ENCODE peak calls at places on chromosomes 3 and 15, in five cellular contexts. One of them, this sample, is unnamed.
A peak's percentile ranks its signal among the peaks of the same experiment; 100 is the strongest.

GRCh38 chr3:142844339-142844977 is 44.4 kb downstream of the PCOLCE2 start:
- DNase-seq in activated T-helper 1 cell treated with anti-CD3 and anti-CD28 coated beads, Interleukin-12 subunit alpha, Interleukin-12 subunit beta, Interleukin-2, Interleukin-4 antibody, amounts not matched to agents 30 ng/mL and 10 ng/mL and 1 ng/mL, durations not matched to agents 14 hours and 24 hours and 36 hours: no peak
- DNase-seq in NCI-H82: peak; percentile 49
- DNase-seq in NCI-H446: peak; percentile 9
- DNase-seq in fibroblast of the conjunctiva: peak; percentile 29
- DNase-seq in this sample: no peak

GRCh38 chr15:95132774-95133173 is 901.4 kb downstream of the MCTP2 start:
- DNase-seq in NCI-H446: no peak
- DNase-seq in activated T-helper 1 cell treated with anti-CD3 and anti-CD28 coated beads, Interleukin-12 subunit alpha, Interleukin-12 subunit beta, Interleukin-2, Interleukin-4 antibody, amounts not matched to agents 30 ng/mL and 10 ng/mL and 1 ng/mL, durations not matched to agents 14 hours and 24 hours and 36 hours: no peak
- DNase-seq in fibroblast of the conjunctiva: no peak
- DNase-seq in NCI-H82: no peak
- DNase-seq in this sample: no peak

GRCh38 chr15:90286678-90287077 is 21.2 kb downstream of the NGRN start:
- DNase-seq in NCI-H446: no peak
- DNase-seq in fibroblast of the conjunctiva: peak; percentile 32
- DNase-seq in activated T-helper 1 cell treated with anti-CD3 and anti-CD28 coated beads, Interleukin-12 subunit alpha, Interleukin-12 subunit beta, Interleukin-2, Interleukin-4 antibody, amounts not matched to agents 30 ng/mL and 10 ng/mL and 1 ng/mL, durations not matched to agents 14 hours and 24 hours and 36 hours: peak; percentile 9
- DNase-seq in NCI-H82: peak; percentile 60
- DNase-seq in this sample: no peak

GRCh38 chr15:82890338-82891024 is 62.0 kb downstream of the HOMER2 start:
- DNase-seq in NCI-H82: no peak
- DNase-seq in NCI-H446: no peak
- DNase-seq in activated T-helper 1 cell treated with anti-CD3 and anti-CD28 coated beads, Interleukin-12 subunit alpha, Interleukin-12 subunit beta, Interleukin-2, Interleukin-4 antibody, amounts not matched to agents 30 ng/mL and 10 ng/mL and 1 ng/mL, durations not matched to agents 14 hours and 24 hours and 36 hours: no peak
- DNase-seq in fibroblast of the conjunctiva: no peak
- DNase-seq in this sample: no peak

GRCh38 chr3:63652066-63652725 is at the start of gene SNTN:
- DNase-seq in NCI-H82: no peak
- DNase-seq in fibroblast of the conjunctiva: no peak
- DNase-seq in activated T-helper 1 cell treated with anti-CD3 and anti-CD28 coated beads, Interleukin-12 subunit alpha, Interleukin-12 subunit beta, Interleukin-2, Interleukin-4 antibody, amounts not matched to agents 30 ng/mL and 10 ng/mL and 1 ng/mL, durations not matched to agents 14 hours and 24 hours and 36 hours: no peak
- DNase-seq in NCI-H446: no peak
- DNase-seq in this sample: no peak

GRCh38 chr15:79811406-79812405 is 85.1 kb downstream of the MTHFS start:
- DNase-seq in NCI-H82: no peak
- DNase-seq in NCI-H446: peak; percentile 82
- DNase-seq in activated T-helper 1 cell treated with anti-CD3 and anti-CD28 coated beads, Interleukin-12 subunit alpha, Interleukin-12 subunit beta, Interleukin-2, Interleukin-4 antibody, amounts not matched to agents 30 ng/mL and 10 ng/mL and 1 ng/mL, durations not matched to agents 14 hours and 24 hours and 36 hours: no peak
- DNase-seq in fibroblast of the conjunctiva: peak; percentile 70
- DNase-seq in this sample: peak; percentile 59

GRCh38 chr3:8596706-8597514 is 47.7 kb downstream of the SSUH2 start:
- DNase-seq in NCI-H82: no peak
- DNase-seq in fibroblast of the conjunctiva: no peak
- DNase-seq in NCI-H446: no peak
- DNase-seq in activated T-helper 1 cell treated with anti-CD3 and anti-CD28 coated beads, Interleukin-12 subunit alpha, Interleukin-12 subunit beta, Interleukin-2, Interleukin-4 antibody, amounts not matched to agents 30 ng/mL and 10 ng/mL and 1 ng/mL, durations not matched to agents 14 hours and 24 hours and 36 hours: no peak
- DNase-seq in this sample: no peak

GRCh38 chr3:14335774-14336413 is 66.5 kb upstream of the SLC6A6 start:
- DNase-seq in NCI-H446: no peak
- DNase-seq in NCI-H82: no peak
- DNase-seq in fibroblast of the conjunctiva: no peak
- DNase-seq in activated T-helper 1 cell treated with anti-CD3 and anti-CD28 coated beads, Interleukin-12 subunit alpha, Interleukin-12 subunit beta, Interleukin-2, Interleukin-4 antibody, amounts not matched to agents 30 ng/mL and 10 ng/mL and 1 ng/mL, durations not matched to agents 14 hours and 24 hours and 36 hours: no peak
- DNase-seq in this sample: no peak

GRCh38 chr15:41620536-41621199 is 39.5 kb upstream of the MGA start:
- DNase-seq in NCI-H82: no peak
- DNase-seq in fibroblast of the conjunctiva: no peak
- DNase-seq in activated T-helper 1 cell treated with anti-CD3 and anti-CD28 coated beads, Interleukin-12 subunit alpha, Interleukin-12 subunit beta, Interleukin-2, Interleukin-4 antibody, amounts not matched to agents 30 ng/mL and 10 ng/mL and 1 ng/mL, durations not matched to agents 14 hours and 24 hours and 36 hours: no peak
- DNase-seq in NCI-H446: no peak
- DNase-seq in this sample: no peak

GRCh38 chr15:66825139-66825538 is 123.1 kb downstream of the SMAD6 start:
- DNase-seq in fibroblast of the conjunctiva: no peak
- DNase-seq in NCI-H82: no peak
- DNase-seq in activated T-helper 1 cell treated with anti-CD3 and anti-CD28 coated beads, Interleukin-12 subunit alpha, Interleukin-12 subunit beta, Interleukin-2, Interleukin-4 antibody, amounts not matched to agents 30 ng/mL and 10 ng/mL and 1 ng/mL, durations not matched to agents 14 hours and 24 hours and 36 hours: no peak
- DNase-seq in NCI-H446: no peak
- DNase-seq in this sample: no peak

GRCh38 chr3:9066141-9066540 is 102.9 kb upstream of the RAD18 start:
- DNase-seq in fibroblast of the conjunctiva: no peak
- DNase-seq in NCI-H82: no peak
- DNase-seq in activated T-helper 1 cell treated with anti-CD3 and anti-CD28 coated beads, Interleukin-12 subunit alpha, Interleukin-12 subunit beta, Interleukin-2, Interleukin-4 antibody, amounts not matched to agents 30 ng/mL and 10 ng/mL and 1 ng/mL, durations not matched to agents 14 hours and 24 hours and 36 hours: no peak
- DNase-seq in NCI-H446: no peak
- DNase-seq in this sample: no peak

GRCh38 chr3:77381426-77381825 is 341.5 kb downstream of the ROBO2 start:
- DNase-seq in activated T-helper 1 cell treated with anti-CD3 and anti-CD28 coated beads, Interleukin-12 subunit alpha, Interleukin-12 subunit beta, Interleukin-2, Interleukin-4 antibody, amounts not matched to agents 30 ng/mL and 10 ng/mL and 1 ng/mL, durations not matched to agents 14 hours and 24 hours and 36 hours: no peak
- DNase-seq in fibroblast of the conjunctiva: no peak
- DNase-seq in NCI-H446: no peak
- DNase-seq in NCI-H82: no peak
- DNase-seq in this sample: no peak

GRCh38 chr15:46260937-46261336 is 626.1 kb downstream of the SQOR start:
- DNase-seq in NCI-H82: peak; percentile 59
- DNase-seq in activated T-helper 1 cell treated with anti-CD3 and anti-CD28 coated beads, Interleukin-12 subunit alpha, Interleukin-12 subunit beta, Interleukin-2, Interleukin-4 antibody, amounts not matched to agents 30 ng/mL and 10 ng/mL and 1 ng/mL, durations not matched to agents 14 hours and 24 hours and 36 hours: no peak
- DNase-seq in NCI-H446: no peak
- DNase-seq in fibroblast of the conjunctiva: no peak
- DNase-seq in this sample: no peak

GRCh38 chr15:101209285-101209821 is 42.5 kb downstream of the CHSY1 start:
- DNase-seq in NCI-H82: no peak
- DNase-seq in fibroblast of the conjunctiva: no peak
- DNase-seq in activated T-helper 1 cell treated with anti-CD3 and anti-CD28 coated beads, Interleukin-12 subunit alpha, Interleukin-12 subunit beta, Interleukin-2, Interleukin-4 antibody, amounts not matched to agents 30 ng/mL and 10 ng/mL and 1 ng/mL, durations not matched to agents 14 hours and 24 hours and 36 hours: no peak
- DNase-seq in NCI-H446: no peak
- DNase-seq in this sample: no peak

GRCh38 chr3:56887402-56888025 is 85.8 kb upstream of the ARHGEF3 start:
- DNase-seq in activated T-helper 1 cell treated with anti-CD3 and anti-CD28 coated beads, Interleukin-12 subunit alpha, Interleukin-12 subunit beta, Interleukin-2, Interleukin-4 antibody, amounts not matched to agents 30 ng/mL and 10 ng/mL and 1 ng/mL, durations not matched to agents 14 hours and 24 hours and 36 hours: no peak
- DNase-seq in NCI-H82: no peak
- DNase-seq in NCI-H446: no peak
- DNase-seq in fibroblast of the conjunctiva: no peak
- DNase-seq in this sample: no peak

GRCh38 chr3:45082139-45082538 is 56.0 kb downstream of the CLEC3B start:
- DNase-seq in NCI-H446: no peak
- DNase-seq in activated T-helper 1 cell treated with anti-CD3 and anti-CD28 coated beads, Interleukin-12 subunit alpha, Interleukin-12 subunit beta, Interleukin-2, Interleukin-4 antibody, amounts not matched to agents 30 ng/mL and 10 ng/mL and 1 ng/mL, durations not matched to agents 14 hours and 24 hours and 36 hours: no peak
- DNase-seq in fibroblast of the conjunctiva: peak; percentile 28
- DNase-seq in NCI-H82: no peak
- DNase-seq in this sample: no peak

GRCh38 chr3:162525052-162525451 is 1028.4 kb downstream of the OTOL1 start:
- DNase-seq in NCI-H446: no peak
- DNase-seq in fibroblast of the conjunctiva: peak; percentile 65
- DNase-seq in activated T-helper 1 cell treated with anti-CD3 and anti-CD28 coated beads, Interleukin-12 subunit alpha, Interleukin-12 subunit beta, Interleukin-2, Interleukin-4 antibody, amounts not matched to agents 30 ng/mL and 10 ng/mL and 1 ng/mL, durations not matched to agents 14 hours and 24 hours and 36 hours: no peak
- DNase-seq in NCI-H82: no peak
- DNase-seq in this sample: peak; percentile 15

GRCh38 chr15:73333001-73333400 is 35.8 kb downstream of the HCN4 start:
- DNase-seq in fibroblast of the conjunctiva: no peak
- DNase-seq in NCI-H446: no peak
- DNase-seq in NCI-H82: no peak
- DNase-seq in activated T-helper 1 cell treated with anti-CD3 and anti-CD28 coated beads, Interleukin-12 subunit alpha, Interleukin-12 subunit beta, Interleukin-2, Interleukin-4 antibody, amounts not matched to agents 30 ng/mL and 10 ng/mL and 1 ng/mL, durations not matched to agents 14 hours and 24 hours and 36 hours: no peak
- DNase-seq in this sample: no peak

GRCh38 chr3:59856921-59857320 is 807.1 kb upstream of the CFAP20DC start:
- DNase-seq in fibroblast of the conjunctiva: no peak
- DNase-seq in NCI-H446: no peak
- DNase-seq in activated T-helper 1 cell treated with anti-CD3 and anti-CD28 coated beads, Interleukin-12 subunit alpha, Interleukin-12 subunit beta, Interleukin-2, Interleukin-4 antibody, amounts not matched to agents 30 ng/mL and 10 ng/mL and 1 ng/mL, durations not matched to agents 14 hours and 24 hours and 36 hours: no peak
- DNase-seq in NCI-H82: peak; percentile 47
- DNase-seq in this sample: no peak